ENCODE peak calls at places on chromosome 20, in five cellular contexts. U, J, T, D and Q are unnamed samples.

GRCh38 chr20:2751868-2752630 is 48.4 kb downstream of the CPXM1 start:
- DNase-seq in D (no peak), J (no peak), U (no peak), T (peak; percentile 84), Q (no peak)

GRCh38 chr20:47710665-47711045 is 74.6 kb downstream of the SULF2 start:
- DNase-seq in T (no peak), D (no peak), U (no peak), J (no peak), Q (no peak)

GRCh38 chr20:58471161-58471834 is 43.9 kb downstream of the APCDD1L start:
- DNase-seq in U (peak; percentile 66), J (no peak), T (no peak), D (peak; percentile 67), Q (no peak)

GRCh38 chr20:58538752-58539151 is 23.6 kb upstream of the APCDD1L start:
- DNase-seq in J (no peak), U (no peak), D (no peak), T (no peak), Q (no peak)

GRCh38 chr20:55592866-55593265 is 412.5 kb downstream of the CBLN4 start:
- DNase-seq in T (no peak), U (no peak), J (no peak), D (no peak), Q (no peak)

GRCh38 chr20:6468751-6469150 is 298.7 kb upstream of the BMP2 start:
- DNase-seq in U (no peak), T (no peak), J (no peak), D (no peak), Q (no peak)

GRCh38 chr20:57947421-57948176 is 237.8 kb upstream of the PMEPA1 start:
- DNase-seq in D (no peak), T (no peak), U (no peak), J (no peak), Q (no peak)

GRCh38 chr20:50980851-50981713 is 22.5 kb downstream of the MOCS3 start:
- DNase-seq in J (peak; percentile 49), T (peak; percentile 77), U (peak; percentile 44), D (peak; percentile 46), Q (no peak)

GRCh38 chr20:58107533-58107932 is 120.9 kb downstream of the ANKRD60 start:
- DNase-seq in U (no peak), J (no peak), D (no peak), T (no peak), Q (no peak)

GRCh38 chr20:14445310-14445709 is 107.9 kb upstream of the FLRT3 start:
- DNase-seq in U (no peak), D (no peak), J (no peak), T (no peak), Q (no peak)

GRCh38 chr20:23178806-23179205 is 92.7 kb upstream of the CD93 start:
- DNase-seq in T (peak; percentile 65), D (peak; percentile 51), J (no peak), U (no peak), Q (no peak)

GRCh38 chr20:51583073-51583472 is 40.6 kb upstream of the NFATC2 start:
- DNase-seq in D (no peak), J (no peak), U (no peak), T (no peak), Q (no peak)

GRCh38 chr20:46308258-46309157 is at the start of gene CDH22:
- DNase-seq in D (peak; percentile 51), T (peak; percentile 67), U (no peak), J (no peak), Q (no peak)

GRCh38 chr20:11080776-11081406 is 407.1 kb upstream of the JAG1 start:
- DNase-seq in D (peak; percentile 19), U (peak; percentile 51), J (no peak), T (no peak), Q (no peak)

GRCh38 chr20:32034581-32035397 is 17.3 kb upstream of the HCK start:
- DNase-seq in U (no peak), D (peak; percentile 40), T (no peak), J (no peak), Q (no peak)

GRCh38 chr20:20267685-20268429 is 100.0 kb upstream of the INSM1 start:
- DNase-seq in D (no peak), J (no peak), T (no peak), U (no peak), Q (no peak)

GRCh38 chr20:6116763-6117162 is 6.1 kb downstream of the FERMT1 start:
- DNase-seq in U (no peak), T (no peak), D (no peak), J (no peak), Q (no peak)

GRCh38 chr20:61938839-61939690 is 126.6 kb downstream of the TAF4 start:
- DNase-seq in U (no peak), D (peak; percentile 23), J (no peak), T (no peak), Q (no peak)

GRCh38 chr20:37351689-37352610 is 6.0 kb downstream of the SRC start:
- DNase-seq in T (no peak), J (no peak), D (no peak), U (no peak), Q (no peak)
- H3K4me1 ChIP-seq in T (peaks cover 10% of the 10 kb centered on the region), J (peaks cover 34% of the 10 kb centered on the region), D (peaks cover 47% of the 10 kb centered on the region), U (no peaks in the 10 kb centered on the region), Q (peaks cover 33% of the 10 kb centered on the region)

GRCh38 chr20:44309763-44310663 is 989 bp downstream of the FITM2 start:
- DNase-seq in U (peak; percentile 36), D (peak; percentile 80), J (peak; percentile 38), T (peak; percentile 60), Q (no peak)

GRCh38 chr20:44314870-44315269 is 3.9 kb upstream of the FITM2 start:
- DNase-seq in T (no peak), J (no peak), D (no peak), U (no peak), Q (no peak)

GRCh38 chr20:44306927-44307326 is 4.1 kb downstream of the FITM2 start:
- DNase-seq in U (no peak), J (no peak), T (no peak), D (no peak), Q (no peak)

GRCh38 chr20:44310664-44311639 is at the start of gene FITM2:
- DNase-seq in T (peak; percentile 99), U (peak; percentile 98), J (peak; percentile 97), D (peak; percentile 99), Q (peak; percentile 91)
- TF ChIP-seq POLR2A in T (peak; percentile 53), U (peak; percentile 56), J (peak; percentile 32), D (no peak), Q (peak; percentile 44)

DNA sequence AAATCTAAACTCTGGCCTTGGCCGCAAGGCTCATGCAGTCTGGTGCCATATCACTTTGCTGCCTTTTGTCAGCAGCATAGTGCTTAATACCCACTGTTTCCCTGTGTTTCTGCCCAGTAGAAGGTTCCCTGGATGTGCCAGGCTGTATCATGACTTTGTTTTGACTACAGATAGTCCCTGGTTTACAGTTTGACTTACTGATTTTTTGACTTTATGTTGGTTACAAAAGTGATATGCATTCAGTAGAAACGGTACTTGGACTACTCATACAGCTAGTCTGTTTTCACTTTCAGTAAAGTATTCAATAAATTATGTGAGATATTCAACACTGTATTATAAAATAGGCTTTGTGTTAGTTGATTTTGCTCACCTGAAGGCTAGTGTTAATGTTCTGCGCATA is 19.0 kb downstream of the RALY start:
- DNase-seq in T (no peak), U (no peak), D (no peak), J (no peak), Q (no peak)
- H3K4me1 ChIP-seq in T (peaks cover 18% of the 10 kb centered on the region), U (no peaks in the 10 kb centered on the region), D (peaks cover 85% of the 10 kb centered on the region), J (peaks cover 96% of the 10 kb centered on the region), Q (no peaks in the 10 kb centered on the region)

GRCh38 chr20:24831232-24831631 is 117.8 kb upstream of the CST7 start:
- DNase-seq in J (no peak), T (no peak), D (no peak), U (no peak), Q (no peak)

GRCh38 chr20:24828992-24829648 is 119.9 kb upstream of the CST7 start:
- DNase-seq in U (no peak), D (no peak), J (no peak), T (no peak), Q (no peak)

GRCh38 chr20:24830649-24831048 is 118.4 kb upstream of the CST7 start:
- DNase-seq in U (no peak), T (no peak), J (no peak), D (no peak), Q (no peak)

GRCh38 chr20:24827603-24828295 is 121.3 kb upstream of the CST7 start:
- DNase-seq in J (no peak), T (no peak), U (no peak), D (no peak), Q (no peak)

GRCh38 chr20:24829649-24830370 is 119.3 kb upstream of the CST7 start:
- DNase-seq in U (no peak), T (no peak), D (no peak), J (no peak), Q (no peak)
- TF ChIP-seq POLR2A in U (no peak), T (no peak), D (no peak), J (no peak), Q (no peak)